ENCODE peak calls at places on chromosomes 2 and 18, in eight cellular contexts. X, A, M, V, G, Z, Q and F are unnamed samples.

GRCh38 chr2:213451542-213452256 is 167.4 kb downstream of the SPAG16 start:
- DNase-seq in X (no peak), A (no peak), M (no peak), V (no peak), G (no peak), Z (no peak), Q (no peak), F (no peak)

GRCh38 chr2:39631715-39632114 is 34.0 kb upstream of the TMEM178A start:
- DNase-seq in X (no peak), A (no peak), M (no peak), V (no peak), G (no peak), Z (peak; percentile 21), Q (no peak), F (no peak)

GRCh38 chr18:58156516-58156915 is 112.5 kb downstream of the NEDD4L start:
- DNase-seq in X (no peak), A (no peak), M (no peak), V (no peak), G (no peak), Z (no peak), Q (no peak), F (no peak)

GRCh38 chr18:41162191-41162590 is 792.8 kb upstream of the PIK3C3 start:
- DNase-seq in X (no peak), A (no peak), M (no peak), V (no peak), G (no peak), Z (no peak), Q (no peak), F (no peak)

GRCh38 chr2:140863713-140864112 is 1267.1 kb downstream of the LRP1B start:
- DNase-seq in X (no peak), A (peak; percentile 9), M (peak; percentile 53), V (no peak), G (no peak), Z (peak; percentile 1), Q (peak; percentile 62), F (no peak)

GRCh38 chr2:9053534-9053931 is 50.0 kb upstream of the MBOAT2 start:
- DNase-seq in X (no peak), A (no peak), M (no peak), V (no peak), G (no peak), Z (no peak), Q (no peak), F (no peak)

GRCh38 chr2:216055661-216056060 is 25.9 kb downstream of the PECR start:
- DNase-seq in X (no peak), A (no peak), M (no peak), V (no peak), G (no peak), Z (no peak), Q (no peak), F (no peak)

GRCh38 chr2:101339236-101339865 is 30.9 kb upstream of the RNF149 start:
- DNase-seq in X (no peak), A (no peak), M (no peak), V (no peak), G (no peak), Z (no peak), Q (no peak), F (no peak)

GRCh38 chr2:119715409-119716295 is 36.7 kb downstream of the TMEM177 start:
- DNase-seq in X (no peak), A (no peak), M (no peak), V (no peak), G (no peak), Z (no peak), Q (no peak), F (no peak)

GRCh38 chr2:197279997-197280756 is 30.4 kb downstream of the ANKRD44 start:
- DNase-seq in X (no peak), A (no peak), M (no peak), V (no peak), G (no peak), Z (no peak), Q (peak; percentile 30), F (no peak)

GRCh38 chr18:79973517-79973916 is 9.1 kb downstream of the HSBP1L1 start:
- DNase-seq in X (no peak), A (no peak), M (no peak), V (no peak), G (no peak), Z (no peak), Q (no peak), F (no peak)

GRCh38 chr18:10304853-10305252 is 149.6 kb upstream of the APCDD1 start:
- DNase-seq in X (no peak), A (no peak), M (peak; percentile 1), V (peak; percentile 72), G (no peak), Z (no peak), Q (peak; percentile 82), F (no peak)

GRCh38 chr2:241837197-241837596 is 21.5 kb downstream of the PDCD1 start:
- DNase-seq in X (no peak), A (no peak), M (no peak), V (no peak), G (no peak), Z (no peak), Q (no peak), F (no peak)

GRCh38 chr2:70498054-70498453 is 55.6 kb downstream of the TGFA start:
- DNase-seq in X (no peak), A (no peak), M (peak; percentile 23), V (no peak), G (no peak), Z (no peak), Q (no peak), F (no peak)

GRCh38 chr2:28142403-28142802 is 250.3 kb upstream of the FOSL2 start:
- DNase-seq in X (no peak), A (no peak), M (no peak), V (no peak), G (no peak), Z (no peak), Q (no peak), F (no peak)

GRCh38 chr2:38672445-38673364 is 6.8 kb downstream of the GALM start:
- DNase-seq in X (no peak), A (no peak), M (no peak), V (no peak), G (no peak), Z (no peak), Q (no peak), F (no peak)